ENCODE peak calls at places on chromosomes 3 and 15, in nine cellular contexts. Y is IMR-90, Z is HFFc6, J is A549, L is kidney, G is heart left ventricle, W is WTC11, F is cardiac fibroblast, H is B cell. U is an unnamed sample.

GRCh38 chr15:63185206-63185605 is 4.2 kb upstream of the RAB8B start:
- DNase-seq in L (no peak), G (no peak), F (no peak), Y (no peak), W (no peak), H (no peak), J (no peak), Z (no peak), U (no peak)

GRCh38 chr3:13547591-13548371 is 1.1 kb upstream of the FBLN2 start:
- DNase-seq in F (no peak), H (no peak), G (no peak), Y (no peak), J (no peak), L (peak), Z (no peak), W (peak), U (no peak)

GRCh38 chr3:37262816-37263393 is 88.5 kb upstream of the LRRFIP2 start:
- DNase-seq in L (no peak), Z (peak), G (no peak), W (no peak), F (peak), Y (peak), H (no peak), J (no peak), U (no peak)

GRCh38 chr3:23735575-23736326 is 70.0 kb upstream of the UBE2E1 start:
- DNase-seq in F (peak), L (no peak), W (no peak), G (peak), J (no peak), Z (no peak), Y (no peak), H (no peak), U (no peak)

GRCh38 chr3:73259291-73259690 is 197.8 kb downstream of the EBLN2 start:
- DNase-seq in Z (no peak), H (no peak), Y (no peak), L (no peak), G (no peak), W (no peak), F (no peak), J (no peak), U (no peak)

GRCh38 chr3:46717447-46718231 is at the start of gene PRSS50:
- DNase-seq in Z (no peak), L (no peak), G (no peak), Y (no peak), W (peak), F (no peak), H (no peak), J (no peak), U (no peak)

GRCh38 chr3:30597131-30597768 is 9.2 kb upstream of the TGFBR2 start:
- DNase-seq in J (peak), G (no peak), H (no peak), W (no peak), Y (peak), L (no peak), F (peak), Z (peak), U (no peak)

GRCh38 chr15:67380921-67381320 is 126.3 kb downstream of the IQCH start:
- DNase-seq in J (no peak), H (no peak), W (no peak), Z (no peak), G (no peak), Y (no peak), F (no peak), L (no peak), U (no peak)

GRCh38 chr3:134374791-134375541 is 719 bp upstream of the AMOTL2 start:
- DNase-seq in J (peak), F (no peak), Z (peak), W (peak), G (peak), L (peak), H (no peak), Y (no peak), U (no peak)

GRCh38 chr3:52210550-52211046 is 12.6 kb downstream of the ALAS1 start:
- DNase-seq in G (no peak), H (no peak), Y (peak), Z (no peak), W (no peak), L (no peak), J (peak), F (peak), U (no peak)

DNA sequence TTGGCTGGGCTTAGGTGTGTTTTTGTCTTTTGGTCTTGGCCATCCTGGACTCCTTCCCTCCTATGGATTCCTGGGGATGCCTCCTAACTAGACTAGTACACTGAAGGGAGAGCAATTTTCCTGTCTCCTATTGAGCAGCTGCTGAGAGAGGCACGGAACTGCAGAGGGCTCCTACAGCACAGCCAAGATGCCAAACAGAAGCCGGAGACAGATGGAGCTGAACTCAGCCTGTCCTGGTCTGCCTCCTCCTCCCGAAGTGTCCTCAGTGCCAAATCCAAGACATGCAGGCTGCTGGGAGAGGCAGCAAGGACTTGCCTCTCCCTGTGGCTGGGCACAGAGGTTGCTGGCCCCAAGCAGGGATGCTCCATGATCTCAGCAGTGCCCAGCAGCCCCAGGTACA is 256.6 kb upstream of the PROK2 start:
- DNase-seq in F (no peak), J (no peak), W (no peak), H (no peak), L (no peak), Z (no peak), Y (no peak), G (no peak), U (no peak)
- TF ChIP-seq CTCF in F (no peak), J (no peak), W (no peak), H (no peak), L (no peak), Z (no peak), Y (no peak), G (no peak), U (no peak)

GRCh38 chr3:154684440-154684839 is 254.4 kb upstream of the GPR149 start:
- DNase-seq in Z (no peak), F (no peak), Y (no peak), L (peak), H (no peak), W (no peak), J (no peak), G (no peak), U (no peak)

GRCh38 chr3:154678271-154678670 is 248.3 kb upstream of the GPR149 start:
- DNase-seq in H (no peak), L (no peak), W (no peak), G (no peak), Z (no peak), J (no peak), Y (no peak), F (no peak), U (no peak)

GRCh38 chr3:154684021-154684420 is 254.0 kb upstream of the GPR149 start:
- DNase-seq in Y (no peak), L (no peak), H (no peak), W (peak), G (no peak), F (no peak), J (no peak), Z (no peak), U (no peak)
- TF ChIP-seq CTCF in Y (no peak), L (no peak), H (no peak), W (peak), G (no peak), F (no peak), J (no peak), Z (no peak), U (no peak)

GRCh38 chr15:41416162-41416741 is 643 bp upstream of the RTF1 start:
- DNase-seq in Y (no peak), Z (no peak), H (no peak), F (no peak), G (no peak), J (no peak), L (no peak), W (no peak), U (no peak)

GRCh38 chr15:41411441-41411840 is 5.5 kb upstream of the RTF1 start:
- DNase-seq in Z (no peak), H (no peak), G (no peak), L (no peak), Y (no peak), F (no peak), W (no peak), J (no peak), U (no peak)

GRCh38 chr15:41416742-41417417 is at the start of gene RTF1:
- DNase-seq in J (peak), W (peak), F (peak), Y (peak), G (peak), L (peak), Z (peak), H (peak), U (peak)

GRCh38 chr15:41417812-41418211 is 917 bp downstream of the RTF1 start:
- DNase-seq in W (no peak), F (no peak), L (no peak), Z (peak), G (no peak), H (peak), J (no peak), Y (peak), U (no peak)

GRCh38 chr15:41417418-41417811 is 520 bp downstream of the RTF1 start:
- DNase-seq in W (no peak), F (peak), J (peak), Z (no peak), H (no peak), L (no peak), Y (peak), G (peak), U (no peak)
- TF ChIP-seq CTCF in W (no peak), F (no peak), J (no peak), Z (no peak), H (no peak), L (no peak), Y (no peak), G (no peak), U (no peak)

GRCh38 chr15:77784361-77785292 is 151.9 kb upstream of the LINGO1 start:
- DNase-seq in L (no peak), W (peak), Z (peak), G (no peak), Y (no peak), F (peak), H (no peak), J (peak), U (no peak)
- TF ChIP-seq CTCF in L (peak), W (peak), Z (peak), G (peak), Y (peak), F (peak), H (no peak), J (peak), U (no peak)

DNA sequence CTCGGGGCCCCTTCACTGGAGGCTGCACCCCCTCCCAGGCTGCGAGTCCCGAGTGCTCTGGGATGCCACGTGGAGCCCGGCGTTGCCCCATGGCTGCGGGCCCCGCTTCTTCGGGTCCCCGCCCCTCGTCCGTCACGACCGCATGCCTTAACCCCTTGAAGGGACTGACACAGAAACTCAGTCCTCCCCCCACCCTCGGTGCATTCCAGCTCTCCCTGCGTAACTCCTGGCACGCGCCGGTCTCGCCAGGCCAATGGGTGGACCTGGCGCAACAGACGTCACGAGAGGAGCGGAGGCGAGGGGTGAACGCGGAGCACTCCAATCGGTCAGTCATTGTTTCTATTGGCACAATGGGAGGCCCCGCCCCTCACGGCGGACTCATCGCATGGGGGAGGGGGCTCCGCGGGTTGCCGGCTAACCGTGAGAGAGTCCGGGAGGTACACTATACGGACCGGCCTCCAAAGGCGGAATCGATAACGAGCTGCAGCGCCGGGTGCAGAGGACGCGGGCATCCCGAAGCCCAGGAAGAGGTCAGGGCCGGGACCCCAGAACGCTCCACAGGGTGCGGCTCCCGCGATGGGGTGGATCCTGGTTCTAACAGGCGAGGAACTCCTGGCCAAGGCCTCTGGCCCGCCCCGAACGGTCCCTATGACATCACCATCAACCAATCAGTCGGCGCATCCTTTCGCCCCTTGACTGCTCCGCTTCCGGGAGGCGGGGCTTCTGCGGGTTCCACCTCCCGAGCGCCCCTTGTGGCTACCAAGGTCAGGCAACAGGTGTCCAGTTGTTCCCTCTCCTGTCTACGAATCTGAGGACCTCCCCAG is 1.0 kb upstream of the CELSR3 start:
- DNase-seq in W (peak), F (peak), Z (peak), G (peak), J (peak), L (peak), Y (peak), H (peak), U (peak)
- TF ChIP-seq CTCF in W (peak), F (peak), Z (peak), G (peak), J (peak), L (peak), Y (peak), H (peak), U (peak)

DNA sequence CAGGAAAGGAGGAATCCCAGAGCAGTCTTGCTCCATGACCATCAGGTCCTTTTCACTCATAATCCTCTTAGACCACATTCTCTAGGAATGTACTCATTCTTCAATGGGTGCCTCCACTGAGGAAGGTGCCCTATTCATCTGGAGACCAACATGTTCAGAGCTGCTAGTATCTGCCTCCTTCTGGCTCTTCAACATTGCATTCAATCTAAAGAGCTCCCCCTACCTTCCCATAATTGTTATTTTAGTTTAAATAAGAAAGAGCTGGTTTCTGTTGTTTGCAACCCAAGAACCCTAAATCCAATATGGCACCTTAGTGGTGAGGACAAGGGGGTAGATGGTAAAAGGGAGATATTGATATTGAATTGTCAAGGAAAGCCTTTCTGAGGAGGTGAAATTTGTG is 67.6 kb downstream of the SCN11A start:
- DNase-seq in Y (no peak), H (no peak), L (no peak), F (no peak), W (no peak), Z (no peak), J (no peak), G (no peak), U (no peak)
- TF ChIP-seq CTCF in Y (no peak), H (no peak), L (no peak), F (no peak), W (no peak), Z (peak), J (no peak), G (no peak), U (no peak)

GRCh38 chr15:33200444-33200843 is 5.9 kb upstream of the FMN1 start:
- DNase-seq in Y (no peak), Z (no peak), F (no peak), G (no peak), J (no peak), H (no peak), L (no peak), W (no peak), U (no peak)

GRCh38 chr15:33200903-33201302 is 6.4 kb upstream of the FMN1 start:
- DNase-seq in W (no peak), Y (no peak), F (no peak), H (no peak), Z (no peak), J (no peak), L (no peak), G (no peak), U (no peak)

GRCh38 chr15:33197636-33198035 is 3.1 kb upstream of the FMN1 start:
- DNase-seq in Z (no peak), H (no peak), L (no peak), J (no peak), Y (no peak), G (no peak), W (no peak), F (no peak), U (no peak)

GRCh38 chr15:33204087-33204486 is 9.6 kb upstream of the FMN1 start:
- DNase-seq in J (no peak), Z (no peak), Y (no peak), G (no peak), W (no peak), H (no peak), F (no peak), L (no peak), U (no peak)

DNA sequence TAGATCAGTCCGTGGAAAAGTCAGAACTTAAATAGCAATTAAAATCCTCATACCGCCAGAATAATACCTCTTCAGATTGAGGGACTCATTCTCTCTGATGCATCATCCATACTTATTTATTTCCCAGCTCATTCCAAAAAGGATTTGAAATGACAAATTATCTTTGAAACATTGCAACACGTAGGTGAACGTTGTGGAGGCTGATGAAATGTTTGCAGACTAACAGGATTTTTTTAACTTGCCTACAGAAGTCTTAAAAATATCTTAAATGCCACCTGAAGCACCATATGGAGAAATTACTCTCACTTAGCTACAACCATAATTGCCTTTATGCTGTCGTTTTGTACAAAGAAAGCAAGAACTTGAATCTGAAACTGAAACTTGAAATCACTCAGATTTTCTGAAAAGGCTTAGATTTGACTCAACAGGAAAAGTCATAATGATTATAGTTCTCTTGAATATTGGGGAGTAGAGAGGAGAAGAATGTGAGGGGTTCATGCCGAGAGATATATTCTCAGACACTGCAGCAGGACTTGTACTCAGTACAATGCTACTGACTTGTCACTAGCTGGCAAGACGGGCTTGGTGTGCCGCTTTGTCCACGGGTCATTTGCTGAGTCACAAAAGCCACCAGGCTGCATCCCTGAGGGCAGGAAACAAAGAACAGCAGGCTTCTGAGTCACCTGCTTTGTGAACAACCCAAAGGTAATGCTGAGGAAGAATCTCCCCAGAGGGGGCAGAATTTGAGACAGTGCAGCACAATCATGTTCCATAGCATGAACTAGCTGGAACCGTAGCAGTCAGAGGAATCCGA is 7.1 kb upstream of the FMN1 start:
- DNase-seq in Z (peak), G (no peak), J (peak), L (peak), W (peak), F (peak), H (no peak), Y (peak), U (peak)
- TF ChIP-seq CTCF in Z (peak), G (no peak), J (peak), L (peak), W (no peak), F (peak), H (no peak), Y (no peak), U (no peak)

DNA sequence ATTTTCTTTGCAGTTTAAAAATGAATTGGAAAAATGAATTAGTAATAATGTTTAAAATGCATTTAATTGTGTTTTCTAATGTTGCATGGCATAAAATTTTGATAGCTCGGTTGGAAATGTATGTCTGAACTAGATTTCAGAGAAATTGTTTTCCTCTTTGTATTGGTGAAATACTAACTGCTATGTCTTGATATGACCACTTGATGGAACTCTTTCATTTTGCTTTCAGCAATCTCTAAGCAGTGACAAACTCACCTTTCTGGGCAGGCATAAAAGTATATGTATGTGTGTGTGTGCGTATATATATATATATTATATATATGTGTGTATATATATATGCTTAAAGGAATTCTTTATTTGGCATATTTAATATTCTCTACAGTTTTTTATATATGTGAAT is 239.3 kb upstream of the ZNF717 start:
- DNase-seq in W (no peak), Z (no peak), L (no peak), J (peak), G (no peak), H (no peak), F (peak), Y (peak), U (no peak)
- TF ChIP-seq CTCF in W (peak), Z (no peak), L (no peak), J (no peak), G (peak), H (no peak), F (peak), Y (peak), U (no peak)

GRCh38 chr15:49832421-49832980 is 211.7 kb downstream of the DTWD1 start:
- DNase-seq in W (peak), H (no peak), L (peak), J (peak), Y (no peak), Z (no peak), G (no peak), F (peak), U (no peak)
- TF ChIP-seq CTCF in W (peak), H (no peak), L (peak), J (peak), Y (peak), Z (peak), G (peak), F (no peak), U (no peak)

DNA sequence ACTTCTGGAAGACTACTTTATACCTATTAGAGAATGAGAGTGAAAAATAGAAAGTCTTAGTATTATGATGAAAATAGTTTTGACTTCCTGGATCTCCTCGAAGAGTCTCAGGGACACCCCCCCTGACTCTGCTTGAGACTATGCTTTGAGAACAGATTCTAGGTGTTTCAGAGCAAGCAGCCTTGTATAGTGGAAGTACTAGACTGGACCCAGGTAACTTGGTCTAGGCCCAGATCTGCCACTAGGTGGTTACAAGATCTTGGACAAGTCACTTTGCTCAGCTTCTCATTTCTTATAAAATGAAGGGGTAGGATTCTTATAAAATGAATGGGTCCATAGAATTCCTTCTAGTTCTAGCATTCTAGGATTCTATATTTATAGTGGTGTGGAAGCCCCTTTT is 9.1 kb downstream of the ABHD5 start:
- DNase-seq in J (peak), F (no peak), G (no peak), W (peak), H (peak), Z (peak), Y (peak), L (no peak), U (no peak)
- TF ChIP-seq CTCF in J (peak), F (peak), G (peak), W (no peak), H (peak), Z (peak), Y (peak), L (no peak), U (no peak)